ENCODE peak calls at places on chromosomes 13 and 19, in nine cellular contexts. B, V, Q, J, N, I, W, D and O are unnamed samples.

GRCh38 chr19:52028027-52028779 is at the start of gene ZNF614:
- DNase-seq in B (peak; percentile 92), V (peak; percentile 86), Q (peak; percentile 87), J (peak; percentile 94), N (peak; percentile 86), I (peak; percentile 89), W (peak; percentile 87), D (peak; percentile 87), O (peak; percentile 68)

GRCh38 chr19:7159105-7159933 is 89.8 kb downstream of the ZNF557 start:
- DNase-seq in B (peak; percentile 94), V (no peak), Q (no peak), J (no peak), N (peak; percentile 95), I (peak; percentile 8), W (peak; percentile 89), D (no peak), O (no peak)

GRCh38 chr19:16888629-16889371 is at the start of gene F2RL3:
- DNase-seq in B (peak; percentile 65), V (no peak), Q (no peak), J (peak; percentile 79), N (peak; percentile 22), I (peak; percentile 71), W (peak; percentile 46), D (peak; percentile 61), O (no peak)

GRCh38 chr19:9986787-9987281 is 23.5 kb downstream of the COL5A3 start:
- DNase-seq in B (peak; percentile 80), V (no peak), Q (no peak), J (no peak), N (peak; percentile 29), I (no peak), W (peak; percentile 78), D (no peak), O (no peak)

GRCh38 chr19:7900401-7900870 is 3.2 kb upstream of the MAP2K7 start:
- DNase-seq in B (no peak), V (no peak), Q (no peak), J (no peak), N (no peak), I (no peak), W (no peak), D (no peak), O (no peak)

GRCh38 chr13:110921209-110921608 is 6.3 kb upstream of the ANKRD10 start:
- DNase-seq in B (no peak), V (peak; percentile 22), Q (no peak), J (no peak), N (no peak), I (no peak), W (no peak), D (no peak), O (no peak)

GRCh38 chr19:5466814-5467291 is 11.6 kb downstream of the ZNRF4 start:
- DNase-seq in B (no peak), V (no peak), Q (no peak), J (no peak), N (no peak), I (no peak), W (peak; percentile 29), D (no peak), O (no peak)

GRCh38 chr19:37692956-37693660 is 26.5 kb downstream of the ZNF607 start:
- DNase-seq in B (no peak), V (no peak), Q (no peak), J (no peak), N (no peak), I (no peak), W (no peak), D (no peak), O (no peak)

GRCh38 chr19:18587561-18587960 is 1.0 kb upstream of the REX1BD start:
- DNase-seq in B (no peak), V (no peak), Q (no peak), J (no peak), N (no peak), I (no peak), W (no peak), D (no peak), O (no peak)

GRCh38 chr19:18590273-18591272 is 2.0 kb downstream of the REX1BD start:
- DNase-seq in B (peak; percentile 85), V (peak; percentile 98), Q (peak; percentile 49), J (peak; percentile 62), N (peak; percentile 57), I (no peak), W (peak; percentile 66), D (peak; percentile 84), O (peak; percentile 56)

GRCh38 chr19:18588611-18589379 is at the start of gene REX1BD:
- DNase-seq in B (peak; percentile 91), V (peak; percentile 90), Q (peak; percentile 86), J (peak; percentile 92), N (peak; percentile 68), I (peak; percentile 92), W (peak; percentile 88), D (peak; percentile 85), O (peak; percentile 72)

GRCh38 chr19:18587962-18588610 is 512 bp upstream of the REX1BD start:
- DNase-seq in B (no peak), V (peak; percentile 42), Q (no peak), J (no peak), N (no peak), I (no peak), W (no peak), D (no peak), O (no peak)

GRCh38 chr19:18589380-18590272 is 1.0 kb downstream of the REX1BD start:
- DNase-seq in B (peak; percentile 88), V (peak; percentile 93), Q (peak; percentile 73), J (peak; percentile 90), N (peak; percentile 55), I (peak; percentile 74), W (peak; percentile 66), D (peak; percentile 76), O (peak; percentile 58)
- TF ChIP-seq CTCF in B (peak; percentile 35), V (no peak), Q (peak; percentile 8), J (no peak), N (peak; percentile 19), I (no peak), W (no peak), D (no peak), O (no peak)

DNA sequence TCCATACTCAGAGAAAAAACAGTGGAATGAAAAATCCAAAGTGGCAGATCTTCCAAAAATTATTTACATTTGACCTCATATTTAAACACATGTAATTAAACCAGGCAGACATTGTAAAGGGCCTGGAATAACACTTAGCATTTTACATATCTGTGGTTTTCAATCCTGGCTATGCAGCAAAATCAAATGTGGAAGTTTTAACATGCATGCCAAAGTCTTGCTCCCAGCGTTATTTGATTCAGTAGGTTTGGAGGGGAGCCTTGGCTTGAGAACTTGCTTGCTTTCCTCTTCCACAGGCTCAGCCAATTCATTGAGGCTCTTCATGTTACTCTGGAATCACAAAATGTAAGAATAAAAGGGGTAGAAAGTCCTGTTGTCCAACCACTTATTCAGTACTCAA is 42.5 kb upstream of the INTS6 start:
- DNase-seq in B (no peak), V (no peak), Q (no peak), J (no peak), N (no peak), I (no peak), W (no peak), D (no peak), O (no peak)
- TF ChIP-seq CTCF in B (no peak), V (no peak), Q (no peak), J (no peak), N (no peak), I (no peak), W (no peak), D (no peak), O (no peak)

GRCh38 chr19:39553082-39553652 is 13.2 kb upstream of the EID2 start:
- DNase-seq in B (no peak), V (no peak), Q (no peak), J (no peak), N (no peak), I (no peak), W (no peak), D (no peak), O (no peak)

GRCh38 chr19:39558623-39559117 is 18.7 kb upstream of the EID2 start:
- DNase-seq in B (no peak), V (no peak), Q (no peak), J (no peak), N (no peak), I (no peak), W (no peak), D (no peak), O (no peak)

GRCh38 chr19:39554701-39555311 is 14.8 kb upstream of the EID2 start:
- DNase-seq in B (no peak), V (no peak), Q (no peak), J (no peak), N (no peak), I (no peak), W (no peak), D (no peak), O (no peak)

GRCh38 chr19:39555883-39556282 is 15.9 kb upstream of the EID2 start:
- DNase-seq in B (no peak), V (no peak), Q (no peak), J (no peak), N (no peak), I (no peak), W (no peak), D (no peak), O (no peak)

DNA sequence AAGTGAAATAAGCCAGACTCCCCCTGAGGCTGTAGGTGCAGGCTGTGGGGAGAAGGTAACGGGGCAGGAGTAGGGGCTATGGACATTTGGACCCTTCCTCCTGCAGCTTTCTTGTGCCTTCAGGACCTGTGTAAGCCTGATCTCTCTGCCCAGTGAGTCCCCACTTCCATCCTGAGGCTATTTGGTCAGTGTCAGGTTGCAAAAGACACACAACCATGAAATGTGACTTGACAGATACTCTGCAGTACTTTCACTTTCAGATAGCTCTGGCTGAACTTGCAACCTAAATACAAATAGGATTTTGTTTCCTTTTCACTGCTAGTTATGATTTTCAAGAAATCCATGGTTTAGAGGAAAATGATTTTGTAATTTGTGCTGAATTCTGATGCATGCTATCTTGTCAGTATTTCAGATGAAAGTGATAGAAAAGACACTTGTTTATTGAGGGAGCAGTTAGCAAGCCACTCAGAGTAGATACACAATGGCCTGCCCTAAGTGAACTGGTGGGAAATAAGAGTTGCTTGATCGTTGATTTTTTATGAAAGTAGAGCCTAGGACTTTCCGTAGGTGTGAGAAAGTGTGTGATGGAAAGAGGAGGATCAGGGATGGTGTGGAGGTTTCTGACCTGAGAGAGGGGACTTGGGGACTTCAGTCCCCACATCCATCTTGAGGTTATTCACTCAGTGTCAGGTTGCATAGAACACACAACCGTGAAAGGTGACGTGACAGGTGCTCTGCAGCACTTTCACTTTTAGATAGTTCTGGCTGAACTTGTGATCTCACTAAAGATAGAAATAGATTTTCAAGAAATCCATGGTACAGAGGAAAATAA is 18.0 kb upstream of the EID2 start:
- DNase-seq in B (no peak), V (no peak), Q (peak; percentile 50), J (no peak), N (peak; percentile 11), I (no peak), W (no peak), D (no peak), O (no peak)
- TF ChIP-seq CTCF in B (no peak), V (no peak), Q (no peak), J (no peak), N (no peak), I (no peak), W (no peak), D (no peak), O (no peak)

DNA sequence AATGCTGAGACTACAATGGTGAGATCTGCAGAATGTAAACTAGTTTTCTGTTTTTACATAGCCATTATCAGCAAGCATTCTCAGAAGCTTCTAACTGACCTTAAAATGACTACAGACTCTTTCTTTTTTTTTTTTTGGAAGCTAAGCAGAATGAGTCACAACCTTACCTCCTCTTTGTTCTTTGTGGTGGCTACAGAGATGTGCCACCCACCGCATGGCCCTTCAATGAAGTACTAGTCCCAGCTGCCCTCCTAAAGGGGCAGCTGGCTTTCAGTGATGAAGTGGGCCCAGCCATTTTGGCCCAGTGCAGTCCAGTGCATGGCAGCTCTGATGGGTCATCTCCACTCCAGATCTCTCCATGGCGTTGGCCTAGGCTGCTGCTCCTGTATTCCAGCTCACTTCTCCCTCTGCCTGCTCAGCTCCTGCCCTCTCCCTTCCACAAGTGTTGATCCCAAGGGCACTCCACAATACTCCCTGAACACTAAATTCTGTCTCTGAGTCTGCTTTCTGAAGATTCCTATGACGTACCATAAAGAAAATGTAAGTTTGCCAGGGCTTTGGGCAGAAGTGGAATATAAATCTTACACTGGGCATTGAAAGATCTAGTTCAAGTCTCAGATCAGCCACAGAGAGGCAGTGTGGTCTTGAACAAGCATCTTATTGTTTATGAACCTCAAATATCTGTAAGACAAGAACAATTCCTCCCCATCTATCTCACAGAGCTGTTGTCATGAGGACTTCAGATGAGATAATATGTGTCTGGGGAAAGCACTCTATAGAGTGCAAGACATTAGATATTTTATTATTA is 85.6 kb downstream of the RXFP2 start:
- DNase-seq in B (no peak), V (no peak), Q (no peak), J (no peak), N (peak; percentile 16), I (peak; percentile 41), W (peak; percentile 55), D (no peak), O (no peak)
- TF ChIP-seq CTCF in B (peak; percentile 43), V (peak; percentile 30), Q (no peak), J (peak; percentile 25), N (peak; percentile 19), I (peak; percentile 2), W (peak; percentile 4), D (no peak), O (peak; percentile 15)